ENCODE peak calls at places on chromosomes 3 and 15, in nine cellular contexts. N is fibroblast of mammary gland, L is endothelial cell, V is epithelial cell of esophagus, F is choroid plexus epithelial cell, B is cardiac fibroblast, I is body of pancreas, C is psoas muscle, Q is spleen. K is an unnamed sample.

GRCh38 chr3:31704651-31705179 is 172.0 kb downstream of the STT3B start:
- DNase-seq in N (peak), L (no peak), V (peak), F (peak), B (no peak), I (peak), C (peak), Q (peak), K (no peak)

GRCh38 chr3:9810357-9810726 is 280 bp downstream of the TTLL3 start:
- DNase-seq in N (no peak), L (no peak), V (no peak), F (no peak), B (no peak), I (no peak), C (no peak), Q (no peak), K (no peak)

GRCh38 chr3:52041118-52041847 is 15.1 kb downstream of the DUSP7 start:
- DNase-seq in N (no peak), L (no peak), V (no peak), F (no peak), B (no peak), I (no peak), C (no peak), Q (no peak), K (no peak)

GRCh38 chr3:197186887-197187588 is 111.4 kb downstream of the DLG1 start:
- DNase-seq in N (peak), L (no peak), V (peak), F (peak), B (peak), I (peak), C (no peak), Q (no peak), K (no peak)

GRCh38 chr3:116034797-116035196 is 410.5 kb downstream of the LSAMP start:
- DNase-seq in N (no peak), L (no peak), V (no peak), F (no peak), B (no peak), I (no peak), C (no peak), Q (no peak), K (no peak)

GRCh38 chr15:31977812-31978662 is 52.3 kb upstream of the CHRNA7 start:
- DNase-seq in N (peak), L (peak), V (peak), F (peak), B (peak), I (peak), C (peak), Q (peak), K (peak)

GRCh38 chr3:82475306-82475705 is 713.9 kb upstream of the GBE1 start:
- DNase-seq in N (no peak), L (no peak), V (peak), F (peak), B (no peak), I (no peak), C (no peak), Q (no peak), K (no peak)

GRCh38 chr3:177550667-177551066 is 353.4 kb upstream of the TBL1XR1 start:
- DNase-seq in N (no peak), L (no peak), V (no peak), F (no peak), B (no peak), I (no peak), C (no peak), Q (no peak), K (no peak)

GRCh38 chr3:150370129-150370602 is 37.9 kb upstream of the TSC22D2 start:
- DNase-seq in N (peak), L (no peak), V (peak), F (peak), B (peak), I (peak), C (no peak), Q (no peak), K (no peak)

GRCh38 chr3:21620511-21621395 is 130.3 kb downstream of the ZNF385D start:
- DNase-seq in N (peak), L (no peak), V (peak), F (no peak), B (peak), I (no peak), C (no peak), Q (no peak), K (no peak)

GRCh38 chr3:43998841-43999805 is 242.6 kb upstream of the TOPAZ1 start:
- DNase-seq in N (peak), L (peak), V (peak), F (peak), B (peak), I (no peak), C (no peak), Q (peak), K (peak)

GRCh38 chr3:21718161-21718765 is 32.7 kb downstream of the ZNF385D start:
- DNase-seq in N (peak), L (no peak), V (peak), F (peak), B (peak), I (no peak), C (no peak), Q (no peak), K (no peak)

GRCh38 chr15:79089890-79090486 is 592 bp downstream of the RASGRF1 start:
- DNase-seq in N (peak), L (no peak), V (peak), F (no peak), B (no peak), I (no peak), C (no peak), Q (no peak), K (peak)

GRCh38 chr3:170802164-170803151 is 67.5 kb downstream of the RPL22L1 start:
- DNase-seq in N (peak), L (no peak), V (peak), F (peak), B (peak), I (no peak), C (no peak), Q (no peak), K (no peak)

GRCh38 chr3:196378442-196378841 is 40.3 kb upstream of the TM4SF19 start:
- DNase-seq in N (peak), L (no peak), V (no peak), F (no peak), B (no peak), I (no peak), C (no peak), Q (no peak), K (no peak)

GRCh38 chr3:38723569-38724391 is 74.3 kb upstream of the SCN5A start:
- DNase-seq in N (no peak), L (no peak), V (no peak), F (no peak), B (peak), I (peak), C (no peak), Q (no peak), K (no peak)

GRCh38 chr3:30342319-30343060 is 263.9 kb upstream of the TGFBR2 start:
- DNase-seq in N (peak), L (no peak), V (peak), F (peak), B (peak), I (peak), C (no peak), Q (no peak), K (no peak)

GRCh38 chr15:62782100-62782791 is 260.3 kb upstream of the TPM1 start:
- DNase-seq in N (peak), L (peak), V (peak), F (peak), B (peak), I (peak), C (peak), Q (no peak), K (peak)

GRCh38 chr3:65443739-65444447 is 594.8 kb downstream of the MAGI1 start:
- DNase-seq in N (no peak), L (no peak), V (no peak), F (no peak), B (no peak), I (no peak), C (no peak), Q (no peak), K (no peak)

GRCh38 chr3:4314688-4315087 is 11.5 kb downstream of the SETMAR start:
- DNase-seq in N (no peak), L (no peak), V (peak), F (no peak), B (peak), I (no peak), C (no peak), Q (no peak), K (no peak)
- TF ChIP-seq CTCF in N (peak), L (peak), V (peak), F (peak), B (peak), I (no peak), C (no peak), Q (peak), K (peak)

GRCh38 chr3:188936597-188937107 is 235.1 kb upstream of the TPRG1 start:
- DNase-seq in N (no peak), L (no peak), V (peak), F (no peak), B (no peak), I (no peak), C (no peak), Q (no peak), K (no peak)
- TF ChIP-seq CTCF in N (peak), L (no peak), V (no peak), F (no peak), B (no peak), I (no peak), C (no peak), Q (no peak), K (no peak)

GRCh38 chr15:99126930-99127329 is 22.1 kb downstream of the SYNM start:
- DNase-seq in N (no peak), L (no peak), V (no peak), F (no peak), B (no peak), I (no peak), C (peak), Q (no peak), K (no peak)

GRCh38 chr15:99130314-99130713 is 25.4 kb downstream of the SYNM start:
- DNase-seq in N (no peak), L (no peak), V (no peak), F (peak), B (no peak), I (no peak), C (no peak), Q (no peak), K (no peak)

GRCh38 chr15:99127773-99128172 is 22.9 kb downstream of the SYNM start:
- DNase-seq in N (no peak), L (no peak), V (no peak), F (no peak), B (no peak), I (no peak), C (no peak), Q (no peak), K (no peak)

GRCh38 chr15:99129644-99130043 is 24.8 kb downstream of the SYNM start:
- DNase-seq in N (no peak), L (no peak), V (no peak), F (no peak), B (no peak), I (no peak), C (no peak), Q (no peak), K (no peak)

DNA sequence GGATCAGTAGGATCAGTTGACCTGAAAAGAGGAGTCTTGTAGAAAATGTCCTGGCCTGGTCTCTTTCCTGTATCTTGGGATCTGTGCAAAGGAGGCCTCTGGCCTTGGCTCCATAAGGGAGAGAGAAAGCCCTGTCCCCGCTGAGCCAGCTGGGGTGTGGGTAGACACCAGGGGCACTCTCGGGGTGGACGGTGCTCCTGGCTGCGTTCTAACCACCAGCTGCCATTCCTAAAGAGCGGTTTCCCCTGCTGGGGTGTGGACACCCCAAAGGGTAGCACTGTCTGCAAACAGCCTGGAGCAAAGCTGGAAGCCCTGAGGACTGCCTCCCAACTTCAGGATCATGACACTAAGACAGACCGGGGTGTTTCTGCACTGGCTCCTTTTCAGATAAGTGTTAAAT is 23.5 kb downstream of the SYNM start:
- DNase-seq in N (no peak), L (no peak), V (no peak), F (no peak), B (no peak), I (no peak), C (peak), Q (no peak), K (no peak)
- TF ChIP-seq CTCF in N (no peak), L (no peak), V (no peak), F (no peak), B (no peak), I (no peak), C (no peak), Q (no peak), K (no peak)

GRCh38 chr3:146159616-146160232 is 1.3 kb downstream of the PLOD2 start:
- DNase-seq in N (no peak), L (no peak), V (no peak), F (no peak), B (no peak), I (no peak), C (no peak), Q (no peak), K (no peak)

GRCh38 chr3:146161725-146162047 is 702 bp upstream of the PLOD2 start:
- DNase-seq in N (peak), L (no peak), V (peak), F (peak), B (peak), I (peak), C (peak), Q (no peak), K (peak)

GRCh38 chr3:146160964-146161724 is at the start of gene PLOD2:
- DNase-seq in N (peak), L (peak), V (peak), F (peak), B (peak), I (peak), C (peak), Q (peak), K (peak)

GRCh38 chr3:146159037-146159436 is 1.9 kb downstream of the PLOD2 start:
- DNase-seq in N (no peak), L (no peak), V (no peak), F (peak), B (no peak), I (no peak), C (no peak), Q (no peak), K (no peak)

GRCh38 chr3:146160233-146160963 is 586 bp downstream of the PLOD2 start:
- DNase-seq in N (peak), L (peak), V (peak), F (peak), B (peak), I (peak), C (peak), Q (no peak), K (peak)
- TF ChIP-seq CTCF in N (peak), L (no peak), V (peak), F (peak), B (peak), I (peak), C (peak), Q (peak), K (peak)

DNA sequence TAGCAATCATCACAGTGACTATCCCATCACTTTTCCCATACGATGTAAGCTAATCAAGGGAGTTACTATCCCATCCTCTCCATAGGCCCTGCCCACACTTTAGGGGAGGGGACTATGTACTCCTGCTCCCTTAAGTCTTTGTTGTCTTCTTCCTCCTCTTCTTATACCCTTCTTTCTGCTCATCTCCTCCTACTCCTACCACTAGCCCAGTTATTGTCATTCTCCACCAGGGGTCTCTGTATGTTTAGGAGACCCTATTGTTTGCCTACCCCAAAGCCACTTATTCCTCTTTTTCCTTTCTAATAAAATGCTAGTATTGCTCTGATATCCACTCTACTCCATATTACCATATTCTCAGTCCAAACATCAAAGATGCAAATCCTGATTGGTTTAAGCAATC is 27.8 kb downstream of the STAC start:
- DNase-seq in N (peak), L (no peak), V (no peak), F (peak), B (no peak), I (no peak), C (no peak), Q (no peak), K (no peak)
- TF ChIP-seq CTCF in N (peak), L (peak), V (no peak), F (peak), B (no peak), I (no peak), C (no peak), Q (no peak), K (no peak)

K was measured in glutamatergic neuron.